ENCODE peak calls at places on chromosomes 11 and 22, in eight cellular contexts. G is A549, F is tibial artery, J is psoas muscle, D is gastrocnemius medialis, P is kidney, C is OCI-LY7, E is Panc1. O is an unnamed sample. For H3K4me1, the result is how much of the 10 kb centered on the place peaks cover.

GRCh38 chr11:64591257-64592233 is 525 bp downstream of the SLC22A12 start:
- DNase-seq in G (no peak), F (no peak), J (peak), D (no peak), P (peak), C (no peak), E (no peak), O (peak)

GRCh38 chr22:47206819-47207218 is 444.4 kb downstream of the TBC1D22A start:
- DNase-seq in G (no peak), F (no peak), J (no peak), D (no peak), P (peak), C (no peak), E (no peak), O (no peak)

GRCh38 chr11:5690216-5690615 is 626 bp downstream of the TRIM22 start:
- DNase-seq in G (no peak), F (no peak), J (no peak), D (no peak), P (no peak), C (no peak), E (no peak), O (no peak)

GRCh38 chr11:36056160-36056751 is 112.4 kb downstream of the LDLRAD3 start:
- DNase-seq in G (peak), F (no peak), J (no peak), D (no peak), P (no peak), C (no peak), E (no peak), O (peak)

GRCh38 chr11:15707971-15708370 is 593.2 kb downstream of the INSC start:
- DNase-seq in G (peak), F (peak), J (peak), D (peak), P (peak), C (no peak), E (no peak), O (peak)

GRCh38 chr11:126578426-126578825 is 222.9 kb downstream of the ST3GAL4 start:
- DNase-seq in G (no peak), F (no peak), J (no peak), D (no peak), P (no peak), C (no peak), E (no peak), O (no peak)

GRCh38 chr11:256952-257737 is 20.4 kb downstream of the PSMD13 start:
- DNase-seq in G (no peak), F (no peak), J (no peak), D (no peak), P (no peak), C (peak), E (no peak), O (no peak)

GRCh38 chr11:698493-699115 is 3.0 kb downstream of the TMEM80 start:
- DNase-seq in G (no peak), F (no peak), J (peak), D (no peak), P (no peak), C (no peak), E (no peak), O (no peak)

GRCh38 chr11:134132808-134133207 is 63.9 kb downstream of the JAM3 start:
- DNase-seq in G (no peak), F (no peak), J (no peak), D (no peak), P (no peak), C (no peak), E (no peak), O (no peak)

GRCh38 chr11:1959786-1960185 is 12.7 kb downstream of the MRPL23 start:
- DNase-seq in G (no peak), F (no peak), J (peak), D (no peak), P (no peak), C (no peak), E (no peak), O (no peak)

GRCh38 chr11:93219440-93219839 is 21.6 kb upstream of the SLC36A4 start:
- DNase-seq in G (no peak), F (no peak), J (no peak), D (no peak), P (no peak), C (peak), E (no peak), O (no peak)

GRCh38 chr22:50471197-50471847 is 3.5 kb downstream of the SBF1 start:
- DNase-seq in G (no peak), F (no peak), J (no peak), D (no peak), P (no peak), C (no peak), E (no peak), O (peak)

GRCh38 chr11:35077709-35078695 is 61.0 kb upstream of the CD44 start:
- DNase-seq in G (peak), F (no peak), J (no peak), D (no peak), P (no peak), C (peak), E (peak), O (no peak)

DNA sequence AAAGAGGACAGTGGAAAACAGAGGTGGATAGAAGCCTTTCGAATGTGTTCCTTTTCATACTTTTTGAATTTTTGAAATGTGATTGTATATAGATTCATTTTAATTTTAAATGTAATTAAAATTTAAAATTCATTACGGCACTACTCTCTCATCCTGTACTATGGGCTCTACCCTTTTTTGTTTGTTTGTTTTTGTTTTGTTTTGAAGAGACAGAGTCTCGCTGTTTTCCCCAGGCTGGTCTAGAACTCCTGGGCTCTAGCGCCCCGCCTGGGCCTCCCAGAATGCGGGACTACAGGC is 11.9 kb upstream of the HDHD5 start:
- DNase-seq in G (no peak), F (no peak), J (no peak), D (no peak), P (no peak), C (no peak), E (no peak), O (no peak)
- TF ChIP-seq CTCF in G (no peak), F (no peak), J (no peak), D (peak), P (no peak), C (no peak), E (no peak), O (no peak)

DNA sequence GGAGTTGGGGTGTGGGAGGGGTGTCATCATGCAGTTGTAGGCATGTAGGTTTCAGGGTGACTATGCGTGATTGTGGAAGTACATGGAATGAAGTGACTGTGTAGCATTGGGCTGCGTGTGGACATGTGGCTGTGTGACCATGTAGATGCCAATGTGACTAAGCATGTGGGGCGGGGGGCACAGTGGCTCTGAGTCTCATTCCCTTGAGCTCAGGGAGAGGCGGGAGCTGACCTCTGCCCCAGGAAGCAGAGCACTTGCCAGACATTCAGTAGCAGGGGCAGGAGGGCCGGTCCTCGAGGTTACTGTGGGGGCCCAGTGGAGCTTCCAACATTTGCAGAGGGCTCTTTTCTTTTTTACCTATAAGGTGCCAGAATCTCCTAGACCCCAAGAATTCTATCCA is 440 bp upstream of the KLHL35 start:
- DNase-seq in G (no peak), F (no peak), J (peak), D (no peak), P (no peak), C (no peak), E (no peak), O (no peak)
- H3K4me3 ChIP-seq in G (no peak), F (no peak), J (no peak), D (no peak), P (no peak), C (no peak), E (no peak), O (no peak)

GRCh38 chr11:61793829-61794204 is 1.1 kb downstream of the FEN1 start:
- DNase-seq in G (no peak), F (no peak), J (peak), D (no peak), P (no peak), C (no peak), E (no peak), O (no peak)

GRCh38 chr11:61792310-61793083 is at the start of the genes FEN1 and TMEM258:
- DNase-seq in G (peak), F (peak), J (peak), D (peak), P (peak), C (peak), E (peak), O (peak)

GRCh38 chr11:61793084-61793828 is 545 bp downstream of the FEN1 start:
- DNase-seq in G (peak), F (no peak), J (peak), D (no peak), P (no peak), C (no peak), E (no peak), O (no peak)

GRCh38 chr11:61794579-61794978 is 1.9 kb downstream of the FEN1 start:
- DNase-seq in G (no peak), F (no peak), J (no peak), D (no peak), P (no peak), C (no peak), E (no peak), O (no peak)

DNA sequence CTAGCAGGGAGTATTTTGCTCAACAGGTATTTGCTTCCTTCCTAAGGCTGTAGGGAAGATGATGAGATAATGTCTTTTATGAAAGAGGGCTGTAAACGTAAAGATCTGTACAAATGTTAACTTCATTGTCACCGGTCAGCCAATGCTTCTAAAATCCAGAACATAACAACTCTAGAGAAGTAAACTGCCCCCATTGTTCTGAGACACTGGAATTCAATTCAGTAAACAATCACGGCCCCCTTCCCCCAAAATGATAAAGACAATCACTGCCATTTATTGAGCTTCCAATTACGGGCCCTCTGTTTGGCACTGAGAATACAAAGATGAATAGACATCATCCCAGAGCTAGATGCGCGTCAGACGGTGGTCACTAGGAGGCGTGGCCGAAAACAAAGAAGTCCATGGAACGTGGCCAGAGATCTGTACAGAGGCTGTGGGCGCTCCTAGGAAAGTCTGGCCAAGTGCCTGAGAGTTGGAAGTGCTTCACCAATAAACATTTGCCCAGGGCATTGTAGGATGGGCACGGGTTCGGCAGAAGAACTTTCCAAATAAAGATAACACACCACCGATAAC is 576 bp downstream of the TMEM258 start:
- DNase-seq in G (peak), F (peak), J (peak), D (no peak), P (peak), C (peak), E (no peak), O (no peak)
- H3K4me1 ChIP-seq in G (under half), F (under half), J (under half), D (under half), P (under half), C (under half), E (under half), O (under half)

DNA sequence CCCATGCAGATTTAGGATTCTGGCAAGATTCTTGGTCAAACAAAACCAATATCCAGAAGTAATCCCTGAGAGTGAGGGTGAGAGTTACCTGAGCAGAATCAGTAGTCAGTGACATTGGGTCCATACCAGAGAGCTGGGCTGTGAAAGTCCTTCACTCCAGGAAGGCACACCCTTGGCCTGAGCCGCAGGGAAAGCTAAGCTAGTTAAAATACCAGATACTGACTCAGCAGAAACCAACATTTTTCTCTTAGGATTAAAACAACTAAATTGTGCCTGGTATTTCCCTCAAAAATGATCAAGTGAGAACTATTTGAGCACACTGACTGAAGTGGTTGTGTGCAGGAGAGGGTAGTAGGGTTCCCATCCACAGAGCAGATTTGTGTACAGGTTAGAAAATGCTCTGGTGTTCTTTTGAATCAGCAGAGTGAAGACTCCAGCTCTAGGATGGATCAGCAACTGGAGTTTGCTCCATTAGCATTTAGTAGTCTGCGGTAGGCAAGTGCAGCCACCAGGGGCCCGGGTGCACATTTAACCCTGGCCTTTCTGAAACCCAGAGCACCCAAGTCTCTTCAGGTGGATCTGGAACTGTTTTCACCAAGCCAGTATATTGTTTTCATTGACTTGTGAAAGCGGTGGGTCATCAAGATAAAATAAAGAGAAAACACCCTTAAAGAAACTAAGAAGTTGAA is 100.7 kb upstream of the CLPB start:
- DNase-seq in G (no peak), F (no peak), J (no peak), D (no peak), P (no peak), C (no peak), E (no peak), O (no peak)
- TF ChIP-seq CTCF in G (no peak), F (no peak), J (no peak), D (no peak), P (no peak), C (peak), E (no peak), O (no peak)

GRCh38 chr11:82865841-82866240 is 34.4 kb downstream of the PRCP start:
- DNase-seq in G (no peak), F (no peak), J (no peak), D (no peak), P (no peak), C (no peak), E (no peak), O (no peak)
- H3K4me3 ChIP-seq in G (no peak), F (no peak), J (no peak), D (no peak), P (no peak), C (no peak), E (no peak), O (no peak)

DNA sequence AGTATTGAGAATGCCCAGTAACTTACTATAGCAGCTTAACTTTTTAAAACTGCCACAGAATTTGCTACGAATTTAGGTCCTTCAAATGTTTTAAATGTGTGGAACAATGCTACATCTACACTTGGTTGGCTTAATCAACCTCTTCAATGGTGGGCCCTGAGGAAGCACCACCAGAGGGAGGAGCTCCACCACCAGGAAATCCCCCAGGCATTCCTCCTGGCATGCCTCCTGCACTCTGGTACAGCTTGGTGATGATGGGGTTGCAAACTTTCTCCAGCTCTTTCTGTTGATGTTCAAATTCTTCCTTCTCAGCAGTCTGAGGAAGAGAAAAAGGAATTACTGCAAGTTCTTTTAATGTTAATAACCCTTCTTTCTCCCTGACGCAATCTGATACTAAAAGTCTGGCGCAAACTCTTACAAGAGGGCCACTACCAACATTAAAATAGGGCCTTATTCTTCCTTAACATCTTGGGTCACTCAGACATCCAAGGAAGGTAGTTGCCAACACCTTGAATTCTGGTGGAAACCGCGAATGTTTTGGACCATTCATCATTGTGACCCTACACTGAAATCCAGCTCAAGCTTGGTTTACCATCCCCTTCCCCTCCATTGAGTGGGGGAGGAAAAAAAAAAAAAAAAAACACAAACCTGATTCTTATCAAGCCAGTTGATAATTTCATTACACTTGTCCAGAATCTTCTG is 4.2 kb downstream of the HSPA8 start:
- DNase-seq in G (no peak), F (no peak), J (no peak), D (no peak), P (no peak), C (no peak), E (no peak), O (no peak)
- H3K4me1 ChIP-seq in G (under half), F (half or more), J (under half), D (half or more), P (under half), C (under half), E (under half), O (under half)

GRCh38 chr11:117924631-117925170 is 4.5 kb downstream of the TMPRSS13 start:
- DNase-seq in G (no peak), F (no peak), J (no peak), D (no peak), P (peak), C (no peak), E (no peak), O (no peak)
- TF ChIP-seq CTCF in G (no peak), F (no peak), J (no peak), D (no peak), P (no peak), C (no peak), E (no peak), O (no peak)